ENCODE peak calls at places on chromosomes 3 and 15, in four cellular contexts. D is K562, K is HepG2, Z is GM12878. M is an unnamed sample.
A peak's percentile ranks its signal among the peaks of the same experiment; 100 is the strongest.

GRCh38 chr3:46833346-46834300 is 29.6 kb downstream of the MYL3 start:
- DNase-seq in K (no peak), D (no peak), Z (no peak), M (no peak)

GRCh38 chr3:19725000-19725399 is 209.0 kb downstream of the EFHB start:
- DNase-seq in Z (no peak), K (no peak), D (no peak), M (no peak)

GRCh38 chr3:160226026-160226739 is 961 bp downstream of the C3orf80 start:
- DNase-seq in D (peak; percentile 26), Z (no peak), K (no peak), M (peak; percentile 78)

GRCh38 chr3:69212411-69213160 is 90.2 kb upstream of the LMOD3 start:
- DNase-seq in D (no peak), K (peak; percentile 63), Z (no peak), M (no peak)

GRCh38 chr3:58581328-58582091 is 4.3 kb upstream of the FAM107A start:
- DNase-seq in K (no peak), D (no peak), Z (no peak), M (no peak)

GRCh38 chr15:23860290-23860751 is 173.2 kb upstream of the NDN start:
- DNase-seq in Z (no peak), D (peak; percentile 11), K (no peak), M (no peak)

GRCh38 chr15:95733931-95734330 is 596.6 kb upstream of the NR2F2 start:
- DNase-seq in D (no peak), K (no peak), Z (no peak), M (no peak)

GRCh38 chr15:53506370-53506769 is 253.1 kb downstream of the WDR72 start:
- DNase-seq in Z (no peak), K (peak; percentile 7), D (no peak), M (no peak)

GRCh38 chr3:144369151-144369879 is 397.7 kb downstream of the DIPK2A start:
- DNase-seq in D (no peak), K (no peak), Z (no peak), M (no peak)

GRCh38 chr3:102060814-102061213 is 211.5 kb downstream of the NFKBIZ start:
- DNase-seq in D (no peak), Z (peak; percentile 53), K (peak; percentile 60), M (no peak)

GRCh38 chr3:123861081-123861836 is 22.9 kb downstream of the MYLK start:
- DNase-seq in K (no peak), Z (no peak), D (no peak), M (no peak)

DNA sequence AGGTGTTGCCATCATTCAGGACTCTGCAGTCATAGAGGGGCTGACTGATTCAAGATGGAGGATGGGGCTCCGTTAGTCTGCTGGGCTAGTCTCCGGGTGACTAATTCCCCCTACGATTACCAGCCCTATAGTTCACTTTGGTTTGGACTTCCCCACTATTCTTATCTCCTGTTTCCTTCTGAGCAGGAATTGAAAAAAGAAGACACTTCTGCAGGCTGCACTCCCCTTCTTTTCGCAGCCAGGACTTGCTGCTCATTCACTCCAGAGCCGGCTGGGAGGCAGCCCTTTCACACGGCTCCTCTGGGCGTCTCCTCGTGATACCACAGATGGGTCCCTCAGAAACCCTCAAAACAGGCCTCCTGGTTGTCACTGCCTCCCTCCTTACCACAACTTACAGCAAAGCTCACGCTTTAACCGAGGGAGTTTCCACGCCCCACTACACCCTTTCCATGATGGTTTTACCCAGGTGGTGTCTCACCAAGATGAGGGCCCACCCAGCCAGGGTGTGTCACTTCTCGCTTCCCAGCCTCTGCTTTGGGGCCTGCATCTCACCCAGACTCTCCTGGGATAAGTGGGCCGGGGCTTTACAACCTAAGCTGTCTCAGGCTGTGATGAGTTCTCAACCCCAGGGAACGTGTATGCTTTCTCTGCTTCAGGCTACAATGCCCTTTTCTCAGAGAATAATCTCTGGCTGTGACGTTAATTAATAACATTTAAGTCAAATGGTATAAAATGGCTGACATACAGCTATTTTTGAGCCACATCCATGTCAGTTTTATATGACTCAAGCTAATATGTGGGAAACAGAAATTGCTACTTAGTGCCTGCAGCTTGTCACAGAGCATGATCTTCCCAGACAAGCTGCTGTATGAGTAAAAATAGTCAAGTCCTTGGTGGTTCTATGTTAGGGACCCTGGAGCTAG is 11.9 kb downstream of the CX3CR1 start:
- DNase-seq in D (no peak), Z (no peak), K (no peak), M (no peak)
- TF ChIP-seq MAX in D (no peak), Z (no peak), K (no peak), M (no peak)

GRCh38 chr15:41032079-41032328 is 78.7 kb downstream of the CHAC1 start:
- DNase-seq in K (no peak), Z (no peak), D (no peak), M (no peak)
- TF ChIP-seq SMC3 in K (no peak), Z (no peak), D (no peak), M (no peak)

GRCh38 chr3:83890039-83890762 is 1068.6 kb upstream of the CADM2 start:
- DNase-seq in K (no peak), Z (no peak), D (no peak), M (no peak)
- TF ChIP-seq SIN3A in K (no peak), Z (no peak), D (no peak), M (no peak)

GRCh38 chr15:86629409-86629808 is 549.7 kb downstream of the AGBL1 start:
- DNase-seq in D (no peak), K (no peak), Z (no peak), M (no peak)

GRCh38 chr15:86620636-86621349 is 541.1 kb downstream of the AGBL1 start:
- DNase-seq in D (no peak), K (peak; percentile 2), Z (no peak), M (no peak)

GRCh38 chr15:86620113-86620512 is 540.4 kb downstream of the AGBL1 start:
- DNase-seq in Z (no peak), D (no peak), K (no peak), M (no peak)

GRCh38 chr15:86623236-86623635 is 543.6 kb downstream of the AGBL1 start:
- DNase-seq in Z (no peak), K (no peak), D (no peak), M (no peak)

GRCh38 chr15:86624261-86625036 is 544.8 kb downstream of the AGBL1 start:
- DNase-seq in Z (no peak), D (no peak), K (peak; percentile 73), M (peak; percentile 57)
- TF ChIP-seq MAX in Z (no peak), D (no peak), K (no peak), M (peak; percentile 26)

GRCh38 chr3:139541156-139541897 is 1.8 kb upstream of the RBP1 start:
- DNase-seq in K (no peak), Z (no peak), D (no peak), M (peak; percentile 41)
- TF ChIP-seq SMC3 in K (no peak), Z (no peak), D (no peak), M (no peak)